ENCODE peak calls at places on chromosomes 1 and 21, in seven cellular contexts. Q is HL-60, S is omental fat pad, W is neural progenitor cell, D is pancreas, V is Peyer's patch, G is GM20000. R is an unnamed sample.

GRCh38 chr1:25538165-25538860 is 5.1 kb upstream of the LDLRAP1 start:
- DNase-seq in D (no peak), S (no peak), Q (no peak), V (no peak), W (no peak), G (no peak), R (no peak)

GRCh38 chr1:158793604-158794003 is 12.6 kb upstream of the OR6N2 start:
- DNase-seq in W (peak; percentile 41), Q (no peak), D (no peak), G (peak; percentile 17), S (no peak), V (no peak), R (no peak)

GRCh38 chr1:43841511-43841910 is 92.1 kb upstream of the ARTN start:
- DNase-seq in V (peak; percentile 45), W (no peak), S (no peak), D (no peak), Q (no peak), G (no peak), R (no peak)

GRCh38 chr1:17248781-17249180 is at the start of gene PADI3:
- DNase-seq in W (peak; percentile 55), S (no peak), G (no peak), Q (no peak), V (no peak), D (no peak), R (no peak)

GRCh38 chr1:180586671-180587155 is 27.9 kb downstream of the OVAAL start:
- DNase-seq in V (no peak), D (peak; percentile 84), G (no peak), S (no peak), W (no peak), Q (no peak), R (no peak)

GRCh38 chr21:33971492-33972013 is 55.9 kb upstream of the ATP5PO start:
- DNase-seq in G (no peak), S (no peak), D (no peak), V (no peak), W (peak; percentile 49), Q (no peak), R (no peak)

GRCh38 chr1:208040714-208041393 is 129.9 kb upstream of the CD34 start:
- DNase-seq in V (no peak), S (no peak), Q (no peak), G (no peak), D (no peak), W (peak; percentile 80), R (no peak)

GRCh38 chr1:17281775-17282181 is 26.2 kb upstream of the PADI4 start:
- DNase-seq in Q (peak; percentile 96), S (no peak), D (no peak), V (peak; percentile 35), W (no peak), G (no peak), R (no peak)

GRCh38 chr1:192401832-192402231 is 85.0 kb downstream of the RGS21 start:
- DNase-seq in W (no peak), D (no peak), V (no peak), S (no peak), G (no peak), Q (no peak), R (no peak)

GRCh38 chr1:112888630-112889029 is 67.4 kb downstream of the SLC16A1 start:
- DNase-seq in S (no peak), W (no peak), D (no peak), V (no peak), Q (no peak), G (no peak), R (no peak)

GRCh38 chr21:17048974-17049373 is 463.9 kb upstream of the CXADR start:
- DNase-seq in W (no peak), D (no peak), Q (no peak), G (no peak), S (no peak), V (no peak), R (no peak)

GRCh38 chr21:42426876-42427480 is 23.3 kb downstream of the UBASH3A start:
- DNase-seq in G (no peak), Q (no peak), V (no peak), S (no peak), W (no peak), D (no peak), R (no peak)

GRCh38 chr1:3219005-3219724 is 150.2 kb downstream of the PRDM16 start:
- DNase-seq in D (peak; percentile 89), Q (no peak), S (no peak), V (peak; percentile 69), W (peak; percentile 68), G (no peak), R (no peak)

GRCh38 chr1:94599090-94599813 is 57.7 kb upstream of the F3 start:
- DNase-seq in V (no peak), W (peak; percentile 70), Q (no peak), S (no peak), G (no peak), D (peak; percentile 31), R (no peak)
- TF ChIP-seq CTCF in V (no peak), W (peak; percentile 53), Q (no peak), S (no peak), G (no peak), D (peak; percentile 37), R (no peak)

GRCh38 chr1:51235611-51236547 is at the start of gene RNF11:
- DNase-seq in D (peak; percentile 94), S (peak; percentile 66), G (peak; percentile 97), V (peak; percentile 97), W (peak; percentile 96), Q (peak; percentile 70), R (peak; percentile 94)
- TF ChIP-seq CTCF in D (no peak), S (no peak), G (no peak), V (no peak), W (no peak), Q (no peak), R (no peak)

GRCh38 chr21:46245213-46245915 is 16.8 kb upstream of the LSS start:
- DNase-seq in G (no peak), D (no peak), V (no peak), Q (no peak), S (no peak), W (no peak), R (no peak)
- TF ChIP-seq CTCF in G (no peak), D (no peak), V (no peak), Q (no peak), S (no peak), W (no peak), R (no peak)

DNA sequence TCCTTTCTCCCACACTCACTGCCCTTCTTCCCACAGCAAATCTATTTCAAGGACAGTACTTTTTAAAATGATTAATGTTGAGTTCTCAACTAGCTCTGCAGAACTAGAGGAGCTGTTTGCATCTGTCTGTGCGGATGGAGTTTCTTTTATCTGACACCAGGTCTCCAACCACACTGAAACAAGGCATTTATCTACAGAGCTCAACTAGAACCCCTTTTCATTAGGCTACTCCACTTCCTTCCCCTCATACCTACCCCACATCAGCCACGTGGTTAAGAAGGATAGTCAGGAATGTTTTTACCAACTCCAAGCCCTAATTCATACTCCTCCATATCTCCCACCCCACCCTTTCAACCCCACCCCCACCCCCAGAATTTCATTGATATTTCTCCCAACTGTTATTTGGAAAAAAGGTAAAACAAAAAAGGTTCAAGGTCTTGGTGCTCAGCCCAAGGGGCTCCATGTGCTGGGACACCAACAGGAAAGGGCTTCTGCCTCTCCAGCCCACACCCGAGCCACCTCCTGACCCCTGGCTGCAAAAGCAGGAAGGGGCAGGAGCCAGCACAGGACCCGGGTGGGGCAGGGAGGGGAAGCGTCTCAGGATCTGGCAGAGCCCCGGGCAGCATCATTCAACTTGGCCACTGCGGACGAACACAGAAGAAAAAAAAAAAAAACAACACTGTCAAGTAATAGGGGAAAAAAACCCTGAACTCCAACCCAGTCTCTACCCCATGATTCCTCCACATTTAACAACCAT is 7.0 kb downstream of the ENSA start:
- DNase-seq in S (no peak), D (no peak), Q (no peak), W (peak; percentile 21), G (peak; percentile 23), V (no peak), R (no peak)
- TF ChIP-seq CTCF in S (no peak), D (no peak), Q (no peak), W (peak; percentile 6), G (no peak), V (no peak), R (no peak)

GRCh38 chr1:215269955-215270354 is 187.4 kb downstream of the KCNK2 start:
- DNase-seq in W (peak; percentile 16), D (no peak), S (no peak), Q (no peak), G (no peak), V (no peak), R (no peak)
- TF ChIP-seq CTCF in W (peak; percentile 38), D (no peak), S (no peak), Q (no peak), G (no peak), V (no peak), R (no peak)

GRCh38 chr1:198829948-198830347 is 191.1 kb downstream of the PTPRC start:
- DNase-seq in G (no peak), Q (no peak), D (no peak), W (peak; percentile 51), V (no peak), S (no peak), R (no peak)
- TF ChIP-seq CTCF in G (no peak), Q (no peak), D (no peak), W (peak; percentile 49), V (no peak), S (no peak), R (no peak)

DNA sequence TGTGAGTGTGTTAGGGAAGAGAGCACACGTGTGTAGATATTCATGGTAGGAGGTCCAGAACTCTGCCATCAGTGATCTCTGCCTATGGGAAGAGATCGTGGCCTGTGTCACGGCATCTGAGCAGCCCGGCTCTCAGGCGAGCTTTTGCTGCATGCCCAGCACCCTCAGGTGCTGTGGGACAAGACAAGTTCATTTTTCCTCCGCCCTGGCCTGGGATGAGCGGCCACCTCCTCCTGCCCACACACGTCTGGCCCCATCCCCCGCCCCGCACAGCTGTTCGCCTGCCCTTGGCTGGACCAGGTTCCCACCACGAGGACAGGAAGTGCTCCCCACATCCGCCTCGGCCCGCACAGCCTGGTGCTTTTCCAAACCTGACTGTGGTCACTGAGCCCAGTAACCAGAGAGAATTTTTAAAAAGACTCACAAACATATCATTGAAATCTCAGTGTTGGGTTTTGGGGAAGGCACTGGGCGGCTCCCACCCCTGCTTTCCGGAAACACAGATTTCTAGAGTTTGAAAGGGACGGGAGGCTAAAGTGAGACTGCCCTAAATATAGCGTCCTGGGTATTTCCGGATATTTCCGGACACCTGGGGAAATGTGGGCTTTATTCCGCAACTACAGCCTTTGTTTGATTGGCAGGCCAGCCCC is 18.0 kb downstream of the BMP8A start:
- DNase-seq in S (no peak), W (no peak), G (peak; percentile 53), D (no peak), V (peak; percentile 44), Q (no peak), R (no peak)
- TF ChIP-seq CTCF in S (no peak), W (no peak), G (no peak), D (no peak), V (no peak), Q (no peak), R (no peak)

R was measured in activated B cell treated with CpG ODN at 0.5 μM for 24 hours.